ENCODE peak calls at places on chromosome 3, in nine cellular contexts. One of them, this sample, is unnamed.

GRCh38 chr3:111311126-111311525 is 230.9 kb upstream of the CD96 start:
- DNase-seq in endothelial cell: no peak
- DNase-seq in neural crest cell: no peak
- DNase-seq in transverse colon: no peak
- DNase-seq in dorsolateral prefrontal cortex: no peak
- DNase-seq in AG09319: no peak
- DNase-seq in CD8-positive, alpha-beta T cell: no peak
- DNase-seq in left ventricle myocardium inferior: no peak
- DNase-seq in K562: no peak
- DNase-seq in this sample: no peak

GRCh38 chr3:30186741-30187219 is 419.6 kb upstream of the TGFBR2 start:
- DNase-seq in AG09319: no peak
- DNase-seq in CD8-positive, alpha-beta T cell: no peak
- DNase-seq in endothelial cell: no peak
- DNase-seq in left ventricle myocardium inferior: peak; percentile 16
- DNase-seq in dorsolateral prefrontal cortex: no peak
- DNase-seq in neural crest cell: no peak
- DNase-seq in transverse colon: no peak
- DNase-seq in K562: no peak
- DNase-seq in this sample: no peak

GRCh38 chr3:126501736-126502135 is 15.8 kb downstream of the UROC1 start:
- DNase-seq in AG09319: no peak
- DNase-seq in dorsolateral prefrontal cortex: no peak
- DNase-seq in transverse colon: no peak
- DNase-seq in CD8-positive, alpha-beta T cell: no peak
- DNase-seq in left ventricle myocardium inferior: peak; percentile 36
- DNase-seq in K562: no peak
- DNase-seq in endothelial cell: no peak
- DNase-seq in neural crest cell: no peak
- DNase-seq in this sample: no peak

GRCh38 chr3:145807990-145808389 is 353.0 kb downstream of the PLOD2 start:
- DNase-seq in AG09319: no peak
- DNase-seq in neural crest cell: peak; percentile 10
- DNase-seq in left ventricle myocardium inferior: peak; percentile 16
- DNase-seq in K562: no peak
- DNase-seq in transverse colon: no peak
- DNase-seq in endothelial cell: no peak
- DNase-seq in CD8-positive, alpha-beta T cell: no peak
- DNase-seq in dorsolateral prefrontal cortex: no peak
- DNase-seq in this sample: no peak

GRCh38 chr3:136142592-136142991 is 53.5 kb downstream of the MSL2 start:
- DNase-seq in K562: no peak
- DNase-seq in endothelial cell: no peak
- DNase-seq in dorsolateral prefrontal cortex: no peak
- DNase-seq in neural crest cell: no peak
- DNase-seq in CD8-positive, alpha-beta T cell: no peak
- DNase-seq in AG09319: peak; percentile 43
- DNase-seq in transverse colon: no peak
- DNase-seq in left ventricle myocardium inferior: no peak
- DNase-seq in this sample: no peak

GRCh38 chr3:16118396-16118795 is 56.1 kb upstream of the GALNT15 start:
- DNase-seq in endothelial cell: no peak
- DNase-seq in neural crest cell: no peak
- DNase-seq in AG09319: no peak
- DNase-seq in transverse colon: no peak
- DNase-seq in dorsolateral prefrontal cortex: no peak
- DNase-seq in left ventricle myocardium inferior: no peak
- DNase-seq in K562: no peak
- DNase-seq in CD8-positive, alpha-beta T cell: no peak
- DNase-seq in this sample: no peak

GRCh38 chr3:184766555-184767261 is 45.3 kb upstream of the VPS8 start:
- DNase-seq in transverse colon: no peak
- DNase-seq in neural crest cell: no peak
- DNase-seq in dorsolateral prefrontal cortex: no peak
- DNase-seq in endothelial cell: no peak
- DNase-seq in CD8-positive, alpha-beta T cell: no peak
- DNase-seq in AG09319: no peak
- DNase-seq in left ventricle myocardium inferior: no peak
- DNase-seq in K562: peak; percentile 73
- DNase-seq in this sample: no peak

GRCh38 chr3:146468234-146468931 is 978 bp downstream of the PLSCR2 start:
- DNase-seq in transverse colon: no peak
- DNase-seq in AG09319: no peak
- DNase-seq in left ventricle myocardium inferior: no peak
- DNase-seq in endothelial cell: no peak
- DNase-seq in dorsolateral prefrontal cortex: no peak
- DNase-seq in neural crest cell: no peak
- DNase-seq in CD8-positive, alpha-beta T cell: no peak
- DNase-seq in K562: peak; percentile 16
- DNase-seq in this sample: no peak

GRCh38 chr3:60870396-60870795 is 380.9 kb downstream of the FHIT start:
- DNase-seq in CD8-positive, alpha-beta T cell: no peak
- DNase-seq in AG09319: no peak
- DNase-seq in transverse colon: no peak
- DNase-seq in dorsolateral prefrontal cortex: no peak
- DNase-seq in endothelial cell: no peak
- DNase-seq in neural crest cell: no peak
- DNase-seq in K562: no peak
- DNase-seq in left ventricle myocardium inferior: no peak
- DNase-seq in this sample: no peak

GRCh38 chr3:142976621-142977398 is 13.3 kb upstream of the PAQR9 start:
- DNase-seq in K562: peak; percentile 97
- DNase-seq in CD8-positive, alpha-beta T cell: no peak
- DNase-seq in neural crest cell: peak; percentile 18
- DNase-seq in AG09319: peak; percentile 77
- DNase-seq in dorsolateral prefrontal cortex: peak; percentile 56
- DNase-seq in transverse colon: peak; percentile 26
- DNase-seq in endothelial cell: no peak
- DNase-seq in left ventricle myocardium inferior: peak; percentile 90
- DNase-seq in this sample: no peak

GRCh38 chr3:135650309-135650708 is 315.2 kb upstream of the PPP2R3A start:
- DNase-seq in endothelial cell: no peak
- DNase-seq in left ventricle myocardium inferior: no peak
- DNase-seq in AG09319: no peak
- DNase-seq in transverse colon: no peak
- DNase-seq in dorsolateral prefrontal cortex: no peak
- DNase-seq in K562: no peak
- DNase-seq in neural crest cell: no peak
- DNase-seq in CD8-positive, alpha-beta T cell: no peak
- DNase-seq in this sample: no peak

GRCh38 chr3:47399016-47399415 is 18.2 kb downstream of the PTPN23 start:
- DNase-seq in neural crest cell: no peak
- DNase-seq in AG09319: no peak
- DNase-seq in transverse colon: no peak
- DNase-seq in K562: no peak
- DNase-seq in dorsolateral prefrontal cortex: no peak
- DNase-seq in left ventricle myocardium inferior: no peak
- DNase-seq in endothelial cell: no peak
- DNase-seq in CD8-positive, alpha-beta T cell: no peak
- DNase-seq in this sample: no peak

DNA sequence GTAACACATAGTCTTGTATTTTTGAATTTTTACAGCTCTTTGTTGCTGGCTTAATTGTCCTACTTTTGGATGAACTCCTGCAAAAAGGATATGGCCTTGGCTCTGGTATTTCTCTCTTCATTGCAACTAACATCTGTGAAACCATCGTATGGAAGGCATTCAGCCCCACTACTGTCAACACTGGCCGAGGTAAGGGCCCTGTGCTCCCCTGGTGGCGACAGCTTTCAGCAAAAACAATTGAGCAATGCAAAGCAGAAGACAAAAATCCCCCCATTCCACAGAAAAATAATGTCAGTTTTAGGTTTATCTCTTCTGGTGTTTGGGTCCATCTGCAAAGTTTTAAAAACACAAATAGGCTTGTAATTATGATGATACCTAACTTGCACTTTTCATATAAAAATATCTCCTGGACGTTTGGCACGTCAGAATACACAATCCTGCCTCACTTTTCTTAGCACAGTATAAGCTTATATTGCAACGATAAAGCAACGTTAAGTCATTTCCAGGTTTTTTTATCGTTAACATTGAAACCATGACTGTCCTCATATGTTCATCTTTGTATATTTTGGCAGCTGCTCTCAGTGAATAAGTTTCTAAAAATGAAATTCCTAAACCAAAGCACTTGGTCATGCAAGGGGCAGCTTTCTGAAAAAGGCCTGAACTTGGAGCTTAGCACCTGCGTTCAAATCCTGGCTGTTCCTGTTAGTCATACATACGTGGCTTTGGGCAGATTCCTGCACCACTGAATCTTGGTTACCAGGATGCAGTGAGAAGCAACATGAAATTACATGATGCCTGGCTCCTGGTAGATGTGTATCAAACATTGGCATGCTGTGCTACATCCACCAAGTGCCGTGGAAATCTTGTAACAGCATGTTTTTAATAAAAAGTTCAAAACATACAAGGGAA is 8.5 kb downstream of the SEC61A1 start:
- DNase-seq in transverse colon: no peak
- DNase-seq in endothelial cell: no peak
- DNase-seq in AG09319: peak; percentile 92
- DNase-seq in CD8-positive, alpha-beta T cell: no peak
- DNase-seq in K562: no peak
- DNase-seq in dorsolateral prefrontal cortex: no peak
- DNase-seq in left ventricle myocardium inferior: no peak
- DNase-seq in neural crest cell: no peak
- DNase-seq in this sample: no peak
- TF ChIP-seq CTCF in transverse colon: no peak
- TF ChIP-seq CTCF in endothelial cell: no peak
- TF ChIP-seq CTCF in AG09319: peak; percentile 18
- TF ChIP-seq CTCF in CD8-positive, alpha-beta T cell: no peak
- TF ChIP-seq CTCF in K562: no peak
- TF ChIP-seq CTCF in dorsolateral prefrontal cortex: no peak
- TF ChIP-seq CTCF in left ventricle myocardium inferior: no peak
- TF ChIP-seq CTCF in neural crest cell: no peak
- TF ChIP-seq CTCF in this sample: no peak

GRCh38 chr3:51748327-51748726 is 30.7 kb downstream of the IQCF6 start:
- DNase-seq in K562: no peak
- DNase-seq in endothelial cell: no peak
- DNase-seq in AG09319: no peak
- DNase-seq in CD8-positive, alpha-beta T cell: no peak
- DNase-seq in dorsolateral prefrontal cortex: no peak
- DNase-seq in transverse colon: no peak
- DNase-seq in neural crest cell: no peak
- DNase-seq in left ventricle myocardium inferior: no peak
- DNase-seq in this sample: no peak

GRCh38 chr3:51751287-51751686 is 27.8 kb downstream of the IQCF6 start:
- DNase-seq in endothelial cell: no peak
- DNase-seq in AG09319: no peak
- DNase-seq in left ventricle myocardium inferior: no peak
- DNase-seq in CD8-positive, alpha-beta T cell: no peak
- DNase-seq in K562: no peak
- DNase-seq in dorsolateral prefrontal cortex: no peak
- DNase-seq in neural crest cell: no peak
- DNase-seq in transverse colon: no peak
- DNase-seq in this sample: no peak

GRCh38 chr3:51747840-51748239 is 31.2 kb downstream of the IQCF6 start:
- DNase-seq in endothelial cell: no peak
- DNase-seq in transverse colon: no peak
- DNase-seq in left ventricle myocardium inferior: no peak
- DNase-seq in dorsolateral prefrontal cortex: no peak
- DNase-seq in CD8-positive, alpha-beta T cell: no peak
- DNase-seq in K562: no peak
- DNase-seq in neural crest cell: no peak
- DNase-seq in AG09319: no peak
- DNase-seq in this sample: no peak

GRCh38 chr3:51750878-51751277 is 28.2 kb downstream of the IQCF6 start:
- DNase-seq in neural crest cell: no peak
- DNase-seq in AG09319: no peak
- DNase-seq in dorsolateral prefrontal cortex: no peak
- DNase-seq in K562: no peak
- DNase-seq in CD8-positive, alpha-beta T cell: no peak
- DNase-seq in left ventricle myocardium inferior: no peak
- DNase-seq in endothelial cell: no peak
- DNase-seq in transverse colon: no peak
- DNase-seq in this sample: no peak
- TF ChIP-seq CTCF in neural crest cell: no peak
- TF ChIP-seq CTCF in AG09319: no peak
- TF ChIP-seq CTCF in dorsolateral prefrontal cortex: no peak
- TF ChIP-seq CTCF in K562: no peak
- TF ChIP-seq CTCF in CD8-positive, alpha-beta T cell: no peak
- TF ChIP-seq CTCF in left ventricle myocardium inferior: no peak
- TF ChIP-seq CTCF in endothelial cell: no peak
- TF ChIP-seq CTCF in transverse colon: no peak
- TF ChIP-seq CTCF in this sample: no peak

DNA sequence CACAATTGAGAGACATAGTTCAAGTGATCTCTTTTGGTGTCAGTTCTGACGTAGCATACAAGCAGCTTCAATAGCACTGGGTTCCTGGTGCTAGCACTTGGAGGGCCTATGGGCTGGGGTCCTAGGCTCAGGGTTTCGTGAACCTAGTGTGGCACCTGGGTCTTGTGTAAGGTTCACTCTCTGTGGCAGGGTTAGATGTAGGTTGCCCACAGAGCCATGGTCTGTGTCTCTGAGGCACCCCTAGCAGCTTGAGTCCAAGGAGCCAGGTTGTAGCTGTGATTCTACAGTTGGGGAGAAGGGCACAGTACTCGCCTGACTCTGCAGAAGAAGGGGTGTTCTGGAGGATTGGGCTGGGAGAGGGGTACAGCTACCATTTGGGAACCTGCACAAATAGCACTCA is 282.6 kb upstream of the LRRC3B start:
- DNase-seq in dorsolateral prefrontal cortex: no peak
- DNase-seq in K562: no peak
- DNase-seq in AG09319: no peak
- DNase-seq in left ventricle myocardium inferior: no peak
- DNase-seq in neural crest cell: no peak
- DNase-seq in endothelial cell: no peak
- DNase-seq in transverse colon: no peak
- DNase-seq in CD8-positive, alpha-beta T cell: no peak
- DNase-seq in this sample: no peak
- TF ChIP-seq CTCF in dorsolateral prefrontal cortex: no peak
- TF ChIP-seq CTCF in K562: no peak
- TF ChIP-seq CTCF in AG09319: no peak
- TF ChIP-seq CTCF in left ventricle myocardium inferior: no peak
- TF ChIP-seq CTCF in neural crest cell: no peak
- TF ChIP-seq CTCF in endothelial cell: no peak
- TF ChIP-seq CTCF in transverse colon: no peak
- TF ChIP-seq CTCF in CD8-positive, alpha-beta T cell: no peak
- TF ChIP-seq CTCF in this sample: no peak

DNA sequence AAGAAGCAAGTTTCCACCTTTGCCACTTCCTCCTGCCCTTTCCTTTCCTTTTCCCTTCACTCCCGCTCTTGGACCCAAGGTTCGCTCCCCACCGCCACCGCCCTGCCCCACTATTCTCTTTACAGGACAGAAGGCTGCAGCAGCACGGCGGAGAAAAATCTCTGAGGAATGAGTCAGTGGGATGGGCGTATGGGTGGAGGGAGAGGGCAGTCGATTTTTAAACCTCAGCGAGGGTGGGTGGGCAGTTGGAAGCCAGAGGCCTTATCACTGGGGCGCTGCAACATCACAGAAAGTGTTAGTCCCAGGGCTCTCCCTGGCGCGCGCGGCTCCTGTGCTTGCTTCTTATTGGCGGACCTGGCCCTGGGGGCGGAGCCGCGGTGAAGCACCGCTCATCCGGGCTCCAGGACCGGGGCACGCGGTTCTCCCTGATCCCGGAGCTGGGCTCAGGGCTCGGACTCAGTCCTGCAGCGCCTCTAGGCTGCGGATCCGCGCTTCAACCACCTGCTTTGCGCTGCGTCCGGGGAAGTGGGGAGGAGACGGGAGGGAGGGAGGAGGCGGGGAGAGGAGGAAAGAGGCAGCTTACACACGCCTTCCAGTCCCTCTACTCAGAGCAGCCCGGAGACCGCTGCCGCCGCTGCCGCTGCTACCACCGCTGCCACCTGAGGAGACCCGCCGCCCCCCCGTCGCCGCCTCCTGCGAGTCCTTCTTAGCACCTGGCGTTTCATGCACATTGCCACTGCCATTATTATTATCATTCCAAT is at the start of gene ALCAM:
- DNase-seq in K562: peak; percentile 22
- DNase-seq in neural crest cell: peak; percentile 81
- DNase-seq in CD8-positive, alpha-beta T cell: peak; percentile 75
- DNase-seq in left ventricle myocardium inferior: peak; percentile 89
- DNase-seq in dorsolateral prefrontal cortex: peak; percentile 94
- DNase-seq in endothelial cell: peak; percentile 91
- DNase-seq in AG09319: peak; percentile 98
- DNase-seq in transverse colon: peak; percentile 93
- DNase-seq in this sample: peak; percentile 23
- TF ChIP-seq CTCF in K562: no peak
- TF ChIP-seq CTCF in neural crest cell: peak; percentile 61
- TF ChIP-seq CTCF in CD8-positive, alpha-beta T cell: no peak
- TF ChIP-seq CTCF in left ventricle myocardium inferior: peak; percentile 57
- TF ChIP-seq CTCF in dorsolateral prefrontal cortex: peak; percentile 78
- TF ChIP-seq CTCF in endothelial cell: no peak
- TF ChIP-seq CTCF in AG09319: peak; percentile 82
- TF ChIP-seq CTCF in transverse colon: peak; percentile 40
- TF ChIP-seq CTCF in this sample: peak; percentile 63

This sample was measured in D721Med.